ENCODE peak calls at places on chromosomes 7 and 10, in six cellular contexts. One of them, this sample, is unnamed.

GRCh38 chr7:112723416-112723815 is 66.8 kb downstream of the TMEM168 start:
- DNase-seq in stimulated activated CD8-positive, alpha-beta memory T cell treated with anti-CD3 and anti-CD28 coated beads, Interleukin-12 subunit alpha, Interleukin-12 subunit beta, amount 100 ng/mL, for 1 hour: no peak
- DNase-seq in lung: no peak
- DNase-seq in GM04503: no peak
- DNase-seq in mesothelial cell of epicardium: no peak
- DNase-seq in right lobe of liver: no peak
- DNase-seq in this sample: no peak

GRCh38 chr7:151261534-151261933 is 13.0 kb upstream of the SMARCD3 start:
- DNase-seq in stimulated activated CD8-positive, alpha-beta memory T cell treated with anti-CD3 and anti-CD28 coated beads, Interleukin-12 subunit alpha, Interleukin-12 subunit beta, amount 100 ng/mL, for 1 hour: no peak
- DNase-seq in lung: peak
- DNase-seq in GM04503: no peak
- DNase-seq in mesothelial cell of epicardium: no peak
- DNase-seq in right lobe of liver: no peak
- DNase-seq in this sample: no peak

GRCh38 chr10:69644658-69645295 is 14.7 kb downstream of the FAM241B start:
- DNase-seq in stimulated activated CD8-positive, alpha-beta memory T cell treated with anti-CD3 and anti-CD28 coated beads, Interleukin-12 subunit alpha, Interleukin-12 subunit beta, amount 100 ng/mL, for 1 hour: no peak
- DNase-seq in lung: peak
- DNase-seq in GM04503: no peak
- DNase-seq in mesothelial cell of epicardium: no peak
- DNase-seq in right lobe of liver: peak
- DNase-seq in this sample: no peak

GRCh38 chr10:111379521-111379920 is 302.7 kb downstream of the ADRA2A start:
- DNase-seq in stimulated activated CD8-positive, alpha-beta memory T cell treated with anti-CD3 and anti-CD28 coated beads, Interleukin-12 subunit alpha, Interleukin-12 subunit beta, amount 100 ng/mL, for 1 hour: no peak
- DNase-seq in lung: no peak
- DNase-seq in GM04503: no peak
- DNase-seq in mesothelial cell of epicardium: no peak
- DNase-seq in right lobe of liver: no peak
- DNase-seq in this sample: no peak

GRCh38 chr7:105015631-105015965 is 1.6 kb downstream of the KMT2E start:
- DNase-seq in stimulated activated CD8-positive, alpha-beta memory T cell treated with anti-CD3 and anti-CD28 coated beads, Interleukin-12 subunit alpha, Interleukin-12 subunit beta, amount 100 ng/mL, for 1 hour: no peak
- DNase-seq in lung: no peak
- DNase-seq in GM04503: no peak
- DNase-seq in mesothelial cell of epicardium: no peak
- DNase-seq in right lobe of liver: no peak
- DNase-seq in this sample: no peak

GRCh38 chr10:78780551-78780961 is 288.2 kb upstream of the ZMIZ1 start:
- DNase-seq in stimulated activated CD8-positive, alpha-beta memory T cell treated with anti-CD3 and anti-CD28 coated beads, Interleukin-12 subunit alpha, Interleukin-12 subunit beta, amount 100 ng/mL, for 1 hour: no peak
- DNase-seq in lung: no peak
- DNase-seq in GM04503: no peak
- DNase-seq in mesothelial cell of epicardium: no peak
- DNase-seq in right lobe of liver: peak
- DNase-seq in this sample: no peak

GRCh38 chr10:77592946-77593636 is 44.5 kb downstream of the KCNMA1 start:
- DNase-seq in stimulated activated CD8-positive, alpha-beta memory T cell treated with anti-CD3 and anti-CD28 coated beads, Interleukin-12 subunit alpha, Interleukin-12 subunit beta, amount 100 ng/mL, for 1 hour: no peak
- DNase-seq in lung: no peak
- DNase-seq in GM04503: peak
- DNase-seq in mesothelial cell of epicardium: no peak
- DNase-seq in right lobe of liver: no peak
- DNase-seq in this sample: no peak

GRCh38 chr7:118158766-118159165 is 25.2 kb upstream of the LSM8 start:
- DNase-seq in stimulated activated CD8-positive, alpha-beta memory T cell treated with anti-CD3 and anti-CD28 coated beads, Interleukin-12 subunit alpha, Interleukin-12 subunit beta, amount 100 ng/mL, for 1 hour: no peak
- DNase-seq in lung: no peak
- DNase-seq in GM04503: no peak
- DNase-seq in mesothelial cell of epicardium: no peak
- DNase-seq in right lobe of liver: no peak
- DNase-seq in this sample: no peak

GRCh38 chr7:93530701-93531100 is 43.8 kb downstream of the CALCR start:
- DNase-seq in stimulated activated CD8-positive, alpha-beta memory T cell treated with anti-CD3 and anti-CD28 coated beads, Interleukin-12 subunit alpha, Interleukin-12 subunit beta, amount 100 ng/mL, for 1 hour: no peak
- DNase-seq in lung: no peak
- DNase-seq in GM04503: no peak
- DNase-seq in mesothelial cell of epicardium: no peak
- DNase-seq in right lobe of liver: no peak
- DNase-seq in this sample: no peak

GRCh38 chr10:113486531-113486930 is 66.3 kb upstream of the HABP2 start:
- DNase-seq in stimulated activated CD8-positive, alpha-beta memory T cell treated with anti-CD3 and anti-CD28 coated beads, Interleukin-12 subunit alpha, Interleukin-12 subunit beta, amount 100 ng/mL, for 1 hour: no peak
- DNase-seq in lung: peak
- DNase-seq in GM04503: no peak
- DNase-seq in mesothelial cell of epicardium: no peak
- DNase-seq in right lobe of liver: no peak
- DNase-seq in this sample: no peak

GRCh38 chr10:86123745-86124144 is 242.8 kb downstream of the GRID1 start:
- DNase-seq in stimulated activated CD8-positive, alpha-beta memory T cell treated with anti-CD3 and anti-CD28 coated beads, Interleukin-12 subunit alpha, Interleukin-12 subunit beta, amount 100 ng/mL, for 1 hour: no peak
- DNase-seq in lung: no peak
- DNase-seq in GM04503: no peak
- DNase-seq in mesothelial cell of epicardium: no peak
- DNase-seq in right lobe of liver: no peak
- DNase-seq in this sample: no peak

GRCh38 chr10:36476399-36476798 is 649.0 kb upstream of the ANKRD30A start:
- DNase-seq in stimulated activated CD8-positive, alpha-beta memory T cell treated with anti-CD3 and anti-CD28 coated beads, Interleukin-12 subunit alpha, Interleukin-12 subunit beta, amount 100 ng/mL, for 1 hour: no peak
- DNase-seq in lung: no peak
- DNase-seq in GM04503: no peak
- DNase-seq in mesothelial cell of epicardium: no peak
- DNase-seq in right lobe of liver: no peak
- DNase-seq in this sample: no peak

GRCh38 chr7:98027342-98028033 is 37.5 kb upstream of the OCM2 start:
- DNase-seq in stimulated activated CD8-positive, alpha-beta memory T cell treated with anti-CD3 and anti-CD28 coated beads, Interleukin-12 subunit alpha, Interleukin-12 subunit beta, amount 100 ng/mL, for 1 hour: no peak
- DNase-seq in lung: no peak
- DNase-seq in GM04503: no peak
- DNase-seq in mesothelial cell of epicardium: no peak
- DNase-seq in right lobe of liver: no peak
- DNase-seq in this sample: no peak

GRCh38 chr10:73732931-73733623 is 11.1 kb upstream of the SEC24C start:
- DNase-seq in stimulated activated CD8-positive, alpha-beta memory T cell treated with anti-CD3 and anti-CD28 coated beads, Interleukin-12 subunit alpha, Interleukin-12 subunit beta, amount 100 ng/mL, for 1 hour: no peak
- DNase-seq in lung: no peak
- DNase-seq in GM04503: no peak
- DNase-seq in mesothelial cell of epicardium: no peak
- DNase-seq in right lobe of liver: no peak
- DNase-seq in this sample: no peak

GRCh38 chr7:95246935-95247370 is 77.4 kb downstream of the PON1 start:
- DNase-seq in stimulated activated CD8-positive, alpha-beta memory T cell treated with anti-CD3 and anti-CD28 coated beads, Interleukin-12 subunit alpha, Interleukin-12 subunit beta, amount 100 ng/mL, for 1 hour: no peak
- DNase-seq in lung: peak
- DNase-seq in GM04503: peak
- DNase-seq in mesothelial cell of epicardium: no peak
- DNase-seq in right lobe of liver: peak
- DNase-seq in this sample: no peak

GRCh38 chr10:103859161-103860141 is 4.1 kb upstream of the SH3PXD2A start:
- DNase-seq in stimulated activated CD8-positive, alpha-beta memory T cell treated with anti-CD3 and anti-CD28 coated beads, Interleukin-12 subunit alpha, Interleukin-12 subunit beta, amount 100 ng/mL, for 1 hour: peak
- DNase-seq in lung: peak
- DNase-seq in GM04503: no peak
- DNase-seq in mesothelial cell of epicardium: no peak
- DNase-seq in right lobe of liver: peak
- DNase-seq in this sample: peak

GRCh38 chr7:23337374-23337773 is 38.2 kb downstream of the MALSU1 start:
- DNase-seq in stimulated activated CD8-positive, alpha-beta memory T cell treated with anti-CD3 and anti-CD28 coated beads, Interleukin-12 subunit alpha, Interleukin-12 subunit beta, amount 100 ng/mL, for 1 hour: no peak
- DNase-seq in lung: no peak
- DNase-seq in GM04503: no peak
- DNase-seq in mesothelial cell of epicardium: no peak
- DNase-seq in right lobe of liver: no peak
- DNase-seq in this sample: no peak

GRCh38 chr7:66238712-66239466 is 33.8 kb downstream of the TPST1 start:
- DNase-seq in stimulated activated CD8-positive, alpha-beta memory T cell treated with anti-CD3 and anti-CD28 coated beads, Interleukin-12 subunit alpha, Interleukin-12 subunit beta, amount 100 ng/mL, for 1 hour: no peak
- DNase-seq in lung: no peak
- DNase-seq in GM04503: no peak
- DNase-seq in mesothelial cell of epicardium: no peak
- DNase-seq in right lobe of liver: no peak
- DNase-seq in this sample: no peak

GRCh38 chr7:26081627-26082026 is 70.4 kb upstream of the NFE2L3 start:
- DNase-seq in stimulated activated CD8-positive, alpha-beta memory T cell treated with anti-CD3 and anti-CD28 coated beads, Interleukin-12 subunit alpha, Interleukin-12 subunit beta, amount 100 ng/mL, for 1 hour: no peak
- DNase-seq in lung: no peak
- DNase-seq in GM04503: no peak
- DNase-seq in mesothelial cell of epicardium: no peak
- DNase-seq in right lobe of liver: no peak
- DNase-seq in this sample: no peak

GRCh38 chr10:52785418-52785817 is 12.8 kb upstream of the MBL2 start:
- DNase-seq in stimulated activated CD8-positive, alpha-beta memory T cell treated with anti-CD3 and anti-CD28 coated beads, Interleukin-12 subunit alpha, Interleukin-12 subunit beta, amount 100 ng/mL, for 1 hour: no peak
- DNase-seq in lung: no peak
- DNase-seq in GM04503: no peak
- DNase-seq in mesothelial cell of epicardium: no peak
- DNase-seq in right lobe of liver: no peak
- DNase-seq in this sample: no peak

GRCh38 chr10:62268399-62269076 is at the start of gene RTKN2:
- DNase-seq in stimulated activated CD8-positive, alpha-beta memory T cell treated with anti-CD3 and anti-CD28 coated beads, Interleukin-12 subunit alpha, Interleukin-12 subunit beta, amount 100 ng/mL, for 1 hour: peak
- DNase-seq in lung: peak
- DNase-seq in GM04503: no peak
- DNase-seq in mesothelial cell of epicardium: peak
- DNase-seq in right lobe of liver: peak
- DNase-seq in this sample: peak

GRCh38 chr10:24723386-24723787 is 300 bp downstream of the ARHGAP21 start:
- DNase-seq in stimulated activated CD8-positive, alpha-beta memory T cell treated with anti-CD3 and anti-CD28 coated beads, Interleukin-12 subunit alpha, Interleukin-12 subunit beta, amount 100 ng/mL, for 1 hour: no peak
- DNase-seq in lung: no peak
- DNase-seq in GM04503: no peak
- DNase-seq in mesothelial cell of epicardium: no peak
- DNase-seq in right lobe of liver: no peak
- DNase-seq in this sample: peak

GRCh38 chr7:95690367-95690947 is 81.9 kb upstream of the DYNC1I1 start:
- DNase-seq in stimulated activated CD8-positive, alpha-beta memory T cell treated with anti-CD3 and anti-CD28 coated beads, Interleukin-12 subunit alpha, Interleukin-12 subunit beta, amount 100 ng/mL, for 1 hour: no peak
- DNase-seq in lung: no peak
- DNase-seq in GM04503: peak
- DNase-seq in mesothelial cell of epicardium: no peak
- DNase-seq in right lobe of liver: no peak
- DNase-seq in this sample: peak

GRCh38 chr7:117036836-117037235 is 83.5 kb downstream of the ST7 start:
- DNase-seq in stimulated activated CD8-positive, alpha-beta memory T cell treated with anti-CD3 and anti-CD28 coated beads, Interleukin-12 subunit alpha, Interleukin-12 subunit beta, amount 100 ng/mL, for 1 hour: no peak
- DNase-seq in lung: no peak
- DNase-seq in GM04503: no peak
- DNase-seq in mesothelial cell of epicardium: no peak
- DNase-seq in right lobe of liver: no peak
- DNase-seq in this sample: no peak

GRCh38 chr7:77791336-77791735 is 6.9 kb downstream of the TMEM60 start:
- DNase-seq in stimulated activated CD8-positive, alpha-beta memory T cell treated with anti-CD3 and anti-CD28 coated beads, Interleukin-12 subunit alpha, Interleukin-12 subunit beta, amount 100 ng/mL, for 1 hour: no peak
- DNase-seq in lung: no peak
- DNase-seq in GM04503: no peak
- DNase-seq in mesothelial cell of epicardium: no peak
- DNase-seq in right lobe of liver: no peak
- DNase-seq in this sample: no peak

GRCh38 chr7:45658716-45659495 is 84.7 kb downstream of the ADCY1 start:
- DNase-seq in stimulated activated CD8-positive, alpha-beta memory T cell treated with anti-CD3 and anti-CD28 coated beads, Interleukin-12 subunit alpha, Interleukin-12 subunit beta, amount 100 ng/mL, for 1 hour: no peak
- DNase-seq in lung: peak
- DNase-seq in GM04503: no peak
- DNase-seq in mesothelial cell of epicardium: no peak
- DNase-seq in right lobe of liver: peak
- DNase-seq in this sample: no peak

GRCh38 chr10:99297033-99297432 is 32.1 kb upstream of the CNNM1 start:
- DNase-seq in stimulated activated CD8-positive, alpha-beta memory T cell treated with anti-CD3 and anti-CD28 coated beads, Interleukin-12 subunit alpha, Interleukin-12 subunit beta, amount 100 ng/mL, for 1 hour: no peak
- DNase-seq in lung: no peak
- DNase-seq in GM04503: no peak
- DNase-seq in mesothelial cell of epicardium: no peak
- DNase-seq in right lobe of liver: no peak
- DNase-seq in this sample: no peak

GRCh38 chr10:127168251-127168650 is 28.1 kb downstream of the INSYN2A start:
- DNase-seq in stimulated activated CD8-positive, alpha-beta memory T cell treated with anti-CD3 and anti-CD28 coated beads, Interleukin-12 subunit alpha, Interleukin-12 subunit beta, amount 100 ng/mL, for 1 hour: no peak
- DNase-seq in lung: no peak
- DNase-seq in GM04503: no peak
- DNase-seq in mesothelial cell of epicardium: no peak
- DNase-seq in right lobe of liver: no peak
- DNase-seq in this sample: no peak

GRCh38 chr7:74480861-74481417 is 27.2 kb downstream of the GTF2IRD1 start:
- DNase-seq in stimulated activated CD8-positive, alpha-beta memory T cell treated with anti-CD3 and anti-CD28 coated beads, Interleukin-12 subunit alpha, Interleukin-12 subunit beta, amount 100 ng/mL, for 1 hour: no peak
- DNase-seq in lung: peak
- DNase-seq in GM04503: peak
- DNase-seq in mesothelial cell of epicardium: no peak
- DNase-seq in right lobe of liver: peak
- DNase-seq in this sample: no peak

GRCh38 chr10:104273291-104273690 is 4.3 kb downstream of the GSTO2 start:
- DNase-seq in stimulated activated CD8-positive, alpha-beta memory T cell treated with anti-CD3 and anti-CD28 coated beads, Interleukin-12 subunit alpha, Interleukin-12 subunit beta, amount 100 ng/mL, for 1 hour: no peak
- DNase-seq in lung: no peak
- DNase-seq in GM04503: no peak
- DNase-seq in mesothelial cell of epicardium: no peak
- DNase-seq in right lobe of liver: no peak
- DNase-seq in this sample: no peak

GRCh38 chr10:73758704-73759511 is 14.7 kb downstream of the SEC24C start:
- DNase-seq in stimulated activated CD8-positive, alpha-beta memory T cell treated with anti-CD3 and anti-CD28 coated beads, Interleukin-12 subunit alpha, Interleukin-12 subunit beta, amount 100 ng/mL, for 1 hour: no peak
- DNase-seq in lung: no peak
- DNase-seq in GM04503: no peak
- DNase-seq in mesothelial cell of epicardium: no peak
- DNase-seq in right lobe of liver: no peak
- DNase-seq in this sample: no peak

GRCh38 chr10:25701651-25702050 is 232.4 kb upstream of the MYO3A start:
- DNase-seq in stimulated activated CD8-positive, alpha-beta memory T cell treated with anti-CD3 and anti-CD28 coated beads, Interleukin-12 subunit alpha, Interleukin-12 subunit beta, amount 100 ng/mL, for 1 hour: no peak
- DNase-seq in lung: no peak
- DNase-seq in GM04503: no peak
- DNase-seq in mesothelial cell of epicardium: no peak
- DNase-seq in right lobe of liver: no peak
- DNase-seq in this sample: no peak

GRCh38 chr10:65176994-65177393 is 1655.8 kb downstream of the REEP3 start:
- DNase-seq in stimulated activated CD8-positive, alpha-beta memory T cell treated with anti-CD3 and anti-CD28 coated beads, Interleukin-12 subunit alpha, Interleukin-12 subunit beta, amount 100 ng/mL, for 1 hour: no peak
- DNase-seq in lung: no peak
- DNase-seq in GM04503: no peak
- DNase-seq in mesothelial cell of epicardium: no peak
- DNase-seq in right lobe of liver: no peak
- DNase-seq in this sample: no peak

GRCh38 chr10:13158401-13158800 is 3.0 kb upstream of the MCM10 start:
- DNase-seq in stimulated activated CD8-positive, alpha-beta memory T cell treated with anti-CD3 and anti-CD28 coated beads, Interleukin-12 subunit alpha, Interleukin-12 subunit beta, amount 100 ng/mL, for 1 hour: no peak
- DNase-seq in lung: no peak
- DNase-seq in GM04503: no peak
- DNase-seq in mesothelial cell of epicardium: no peak
- DNase-seq in right lobe of liver: no peak
- DNase-seq in this sample: no peak

GRCh38 chr10:67869996-67870395 is 14.5 kb upstream of the SIRT1 start:
- DNase-seq in stimulated activated CD8-positive, alpha-beta memory T cell treated with anti-CD3 and anti-CD28 coated beads, Interleukin-12 subunit alpha, Interleukin-12 subunit beta, amount 100 ng/mL, for 1 hour: no peak
- DNase-seq in lung: no peak
- DNase-seq in GM04503: no peak
- DNase-seq in mesothelial cell of epicardium: no peak
- DNase-seq in right lobe of liver: no peak
- DNase-seq in this sample: no peak

GRCh38 chr10:86443069-86443468 is 76.5 kb upstream of the GRID1 start:
- DNase-seq in stimulated activated CD8-positive, alpha-beta memory T cell treated with anti-CD3 and anti-CD28 coated beads, Interleukin-12 subunit alpha, Interleukin-12 subunit beta, amount 100 ng/mL, for 1 hour: no peak
- DNase-seq in lung: no peak
- DNase-seq in GM04503: no peak
- DNase-seq in mesothelial cell of epicardium: no peak
- DNase-seq in right lobe of liver: no peak
- DNase-seq in this sample: no peak

GRCh38 chr10:102951316-102951715 is 33.2 kb downstream of the CNNM2 start:
- DNase-seq in stimulated activated CD8-positive, alpha-beta memory T cell treated with anti-CD3 and anti-CD28 coated beads, Interleukin-12 subunit alpha, Interleukin-12 subunit beta, amount 100 ng/mL, for 1 hour: no peak
- DNase-seq in lung: no peak
- DNase-seq in GM04503: no peak
- DNase-seq in mesothelial cell of epicardium: no peak
- DNase-seq in right lobe of liver: no peak
- DNase-seq in this sample: no peak

GRCh38 chr10:97685395-97685958 is 1.6 kb downstream of the AVPI1 start:
- DNase-seq in stimulated activated CD8-positive, alpha-beta memory T cell treated with anti-CD3 and anti-CD28 coated beads, Interleukin-12 subunit alpha, Interleukin-12 subunit beta, amount 100 ng/mL, for 1 hour: no peak
- DNase-seq in lung: no peak
- DNase-seq in GM04503: no peak
- DNase-seq in mesothelial cell of epicardium: peak
- DNase-seq in right lobe of liver: peak
- DNase-seq in this sample: no peak

GRCh38 chr7:140534743-140535142 is 55.4 kb upstream of the MKRN1 start:
- DNase-seq in stimulated activated CD8-positive, alpha-beta memory T cell treated with anti-CD3 and anti-CD28 coated beads, Interleukin-12 subunit alpha, Interleukin-12 subunit beta, amount 100 ng/mL, for 1 hour: no peak
- DNase-seq in lung: no peak
- DNase-seq in GM04503: no peak
- DNase-seq in mesothelial cell of epicardium: no peak
- DNase-seq in right lobe of liver: no peak
- DNase-seq in this sample: no peak

GRCh38 chr7:148828965-148829364 is 55.1 kb downstream of the EZH2 start:
- DNase-seq in stimulated activated CD8-positive, alpha-beta memory T cell treated with anti-CD3 and anti-CD28 coated beads, Interleukin-12 subunit alpha, Interleukin-12 subunit beta, amount 100 ng/mL, for 1 hour: no peak
- DNase-seq in lung: no peak
- DNase-seq in GM04503: no peak
- DNase-seq in mesothelial cell of epicardium: no peak
- DNase-seq in right lobe of liver: no peak
- DNase-seq in this sample: no peak